ENCODE peak calls at places on chromosome 16, in nine cellular contexts. N is effector CD4-positive, alpha-beta T cell; F is sciatic nerve; M is activated T-cell treated with anti-CD3 and anti-CD28 coated beads, Interleukin-2, amount 50 U/mL, for 1 hour; U is memory B cell; L is neural progenitor cell; T is right atrium auricular region; P is HFF-Myc; A is G401. K is an unnamed sample.

GRCh38 chr16:5024632-5025031 is 9.1 kb downstream of the NAGPA start:
- DNase-seq in N (no peak), F (no peak), M (no peak), U (no peak), L (peak), T (no peak), P (no peak), A (peak), K (no peak)

GRCh38 chr16:81148277-81148676 is 52.1 kb upstream of the GCSH start:
- DNase-seq in N (no peak), F (no peak), M (no peak), U (no peak), L (peak), T (no peak), P (no peak), A (no peak), K (no peak)

GRCh38 chr16:65116818-65117430 is 4.9 kb downstream of the CDH11 start:
- DNase-seq in N (no peak), F (no peak), M (no peak), U (no peak), L (peak), T (no peak), P (no peak), A (no peak), K (no peak)

GRCh38 chr16:3101841-3102470 is 2.9 kb upstream of the ZSCAN10 start:
- DNase-seq in N (no peak), F (no peak), M (no peak), U (no peak), L (peak), T (no peak), P (no peak), A (no peak), K (peak)

GRCh38 chr16:28187595-28188004 is 24.2 kb downstream of the XPO6 start:
- DNase-seq in N (no peak), F (no peak), M (no peak), U (peak), L (no peak), T (no peak), P (no peak), A (no peak), K (no peak)

GRCh38 chr16:57711-58110 is 4.1 kb downstream of the SNRNP25 start:
- DNase-seq in N (no peak), F (no peak), M (no peak), U (no peak), L (no peak), T (no peak), P (no peak), A (no peak), K (no peak)

GRCh38 chr16:3998793-3999478 is 117.3 kb downstream of the ADCY9 start:
- DNase-seq in N (no peak), F (no peak), M (no peak), U (no peak), L (no peak), T (peak), P (no peak), A (no peak), K (no peak)

GRCh38 chr16:88387177-88387576 is 4.4 kb downstream of the ZNF469 start:
- DNase-seq in N (no peak), F (no peak), M (no peak), U (no peak), L (no peak), T (no peak), P (no peak), A (no peak), K (no peak)

GRCh38 chr16:69112285-69113129 is 7.1 kb downstream of the HAS3 start:
- DNase-seq in N (peak), F (peak), M (peak), U (no peak), L (peak), T (no peak), P (no peak), A (peak), K (peak)

GRCh38 chr16:84548971-84549844 is 44.7 kb upstream of the MEAK7 start:
- DNase-seq in N (peak), F (no peak), M (peak), U (no peak), L (no peak), T (no peak), P (no peak), A (no peak), K (peak)

GRCh38 chr16:15907863-15908478 is 19.6 kb upstream of the CEP20 start:
- DNase-seq in N (no peak), F (no peak), M (no peak), U (peak), L (peak), T (no peak), P (no peak), A (peak), K (no peak)

GRCh38 chr16:87465306-87465705 is 27.5 kb downstream of the ZCCHC14 start:
- DNase-seq in N (no peak), F (peak), M (no peak), U (no peak), L (no peak), T (peak), P (no peak), A (no peak), K (no peak)

GRCh38 chr16:79007614-79008013 is 592.9 kb downstream of the MAF start:
- DNase-seq in N (no peak), F (no peak), M (no peak), U (no peak), L (no peak), T (no peak), P (no peak), A (no peak), K (no peak)

GRCh38 chr16:734208-734980 is 6.4 kb downstream of the CIAO3 start:
- DNase-seq in N (no peak), F (no peak), M (no peak), U (no peak), L (no peak), T (no peak), P (no peak), A (no peak), K (no peak)

GRCh38 chr16:83470406-83470805 is 337.4 kb upstream of the HSBP1 start:
- DNase-seq in N (no peak), F (no peak), M (no peak), U (no peak), L (no peak), T (no peak), P (no peak), A (no peak), K (no peak)

GRCh38 chr16:70438325-70438982 is 446 bp downstream of the ST3GAL2 start:
- DNase-seq in N (no peak), F (peak), M (no peak), U (no peak), L (no peak), T (no peak), P (no peak), A (no peak), K (peak)

GRCh38 chr16:86534779-86535605 is 20.0 kb downstream of the MTHFSD start:
- DNase-seq in N (no peak), F (no peak), M (no peak), U (no peak), L (no peak), T (no peak), P (no peak), A (no peak), K (no peak)

GRCh38 chr16:53220585-53220984 is 165.8 kb downstream of the CHD9 start:
- DNase-seq in N (no peak), F (no peak), M (no peak), U (no peak), L (peak), T (no peak), P (no peak), A (peak), K (no peak)

GRCh38 chr16:50809561-50809960 is 67.7 kb downstream of the CYLD start:
- DNase-seq in N (no peak), F (peak), M (no peak), U (no peak), L (no peak), T (no peak), P (no peak), A (no peak), K (no peak)

GRCh38 chr16:51125992-51126391 is 25.1 kb downstream of the SALL1 start:
- DNase-seq in N (no peak), F (no peak), M (no peak), U (no peak), L (no peak), T (no peak), P (no peak), A (no peak), K (no peak)

GRCh38 chr16:8960788-8961109 is 3.0 kb downstream of the USP7 start:
- DNase-seq in N (no peak), F (no peak), M (no peak), U (no peak), L (no peak), T (no peak), P (no peak), A (no peak), K (no peak)

GRCh38 chr16:86384263-86384649 is 126.1 kb upstream of the FOXF1 start:
- DNase-seq in N (no peak), F (peak), M (no peak), U (no peak), L (no peak), T (no peak), P (no peak), A (no peak), K (no peak)

GRCh38 chr16:19304670-19305240 is 19.2 kb downstream of the CLEC19A start:
- DNase-seq in N (no peak), F (no peak), M (no peak), U (no peak), L (peak), T (no peak), P (no peak), A (no peak), K (no peak)

GRCh38 chr16:69089091-69089912 is 16.2 kb upstream of the HAS3 start:
- DNase-seq in N (no peak), F (no peak), M (no peak), U (no peak), L (peak), T (no peak), P (no peak), A (no peak), K (no peak)

GRCh38 chr16:83840060-83840617 is 32.4 kb downstream of the HSBP1 start:
- DNase-seq in N (no peak), F (no peak), M (no peak), U (no peak), L (no peak), T (no peak), P (no peak), A (no peak), K (no peak)

GRCh38 chr16:19672378-19672777 is 45.6 kb downstream of the KNOP1 start:
- DNase-seq in N (no peak), F (no peak), M (no peak), U (no peak), L (no peak), T (no peak), P (no peak), A (no peak), K (no peak)

GRCh38 chr16:88662222-88662842 is 559 bp downstream of the MVD start:
- DNase-seq in N (no peak), F (no peak), M (no peak), U (no peak), L (peak), T (no peak), P (no peak), A (no peak), K (no peak)

GRCh38 chr16:84482951-84483881 is 21.2 kb downstream of the MEAK7 start:
- DNase-seq in N (no peak), F (peak), M (no peak), U (no peak), L (no peak), T (peak), P (no peak), A (no peak), K (no peak)

GRCh38 chr16:50573947-50574751 is 26.0 kb downstream of the NKD1 start:
- DNase-seq in N (no peak), F (no peak), M (no peak), U (no peak), L (no peak), T (no peak), P (no peak), A (no peak), K (no peak)

GRCh38 chr16:3584412-3584811 is 7.2 kb upstream of the NLRC3 start:
- DNase-seq in N (no peak), F (no peak), M (no peak), U (no peak), L (no peak), T (no peak), P (no peak), A (no peak), K (no peak)

GRCh38 chr16:68356249-68356918 is 45.6 kb downstream of the PRMT7 start:
- DNase-seq in N (peak), F (no peak), M (peak), U (no peak), L (no peak), T (no peak), P (no peak), A (peak), K (no peak)

GRCh38 chr16:15460601-15461000 is 26.2 kb downstream of the BMERB1 start:
- DNase-seq in N (no peak), F (no peak), M (no peak), U (no peak), L (no peak), T (no peak), P (no peak), A (no peak), K (no peak)

GRCh38 chr16:29674188-29674587 is 4.8 kb upstream of the QPRT start:
- DNase-seq in N (no peak), F (peak), M (no peak), U (no peak), L (no peak), T (peak), P (no peak), A (peak), K (no peak)

GRCh38 chr16:86020971-86021370 is 122.0 kb downstream of the IRF8 start:
- DNase-seq in N (no peak), F (peak), M (no peak), U (no peak), L (no peak), T (no peak), P (no peak), A (no peak), K (no peak)

GRCh38 chr16:48160575-48160974 is 4.8 kb upstream of the ABCC12 start:
- DNase-seq in N (no peak), F (no peak), M (no peak), U (no peak), L (no peak), T (no peak), P (no peak), A (no peak), K (no peak)

GRCh38 chr16:88700636-88701482 is 5.3 kb downstream of the RNF166 start:
- DNase-seq in N (peak), F (peak), M (peak), U (peak), L (no peak), T (peak), P (peak), A (no peak), K (peak)

GRCh38 chr16:54921229-54921824 is 9.3 kb upstream of the IRX5 start:
- DNase-seq in N (no peak), F (no peak), M (no peak), U (no peak), L (no peak), T (no peak), P (no peak), A (no peak), K (no peak)

GRCh38 chr16:82070656-82071369 is 35.8 kb downstream of the HSD17B2 start:
- DNase-seq in N (no peak), F (no peak), M (no peak), U (no peak), L (no peak), T (no peak), P (no peak), A (no peak), K (no peak)

K was measured in endothelial cell.